ENCODE peak calls at places on chromosomes 1 and 21, in seven cellular contexts. W, B, O, Z, X, Q and Y are unnamed samples.

GRCh38 chr1:51439053-51439452 is 80.0 kb downstream of the EPS15 start:
- DNase-seq in B (no peak), W (no peak), X (no peak), Z (no peak), Q (no peak), O (no peak), Y (no peak)

GRCh38 chr1:201268604-201269151 is 14.6 kb upstream of the PKP1 start:
- DNase-seq in W (peak), B (peak), Z (peak), X (peak), Q (peak), O (peak), Y (peak)

GRCh38 chr1:202501281-202501680 is 152.8 kb downstream of the PPP1R12B start:
- DNase-seq in W (peak), B (no peak), X (no peak), Q (peak), O (no peak), Z (peak), Y (no peak)

GRCh38 chr1:31783846-31784245 is 19.7 kb upstream of the ADGRB2 start:
- DNase-seq in B (peak), Z (no peak), O (no peak), X (peak), W (no peak), Q (no peak), Y (no peak)

GRCh38 chr1:206006946-206007345 is 3.8 kb upstream of the RAB7B start:
- DNase-seq in Z (no peak), W (no peak), B (peak), Q (no peak), X (no peak), O (no peak), Y (no peak)

GRCh38 chr1:243818978-243819377 is 31.1 kb downstream of the AKT3 start:
- DNase-seq in Z (no peak), O (no peak), Q (no peak), B (no peak), W (no peak), X (peak), Y (no peak)

GRCh38 chr1:61444277-61444676 is 280.7 kb downstream of the TM2D1 start:
- DNase-seq in X (no peak), Q (no peak), O (no peak), B (no peak), W (no peak), Z (no peak), Y (no peak)

GRCh38 chr1:119779869-119780356 is 11.2 kb upstream of the HMGCS2 start:
- DNase-seq in B (no peak), X (no peak), O (no peak), Z (no peak), Q (peak), W (peak), Y (no peak)

GRCh38 chr1:235953801-235954200 is 87.1 kb upstream of the LYST start:
- DNase-seq in X (no peak), Q (no peak), B (no peak), O (peak), Z (peak), W (peak), Y (no peak)

GRCh38 chr21:33655591-33656221 is 13.4 kb downstream of the ITSN1 start:
- DNase-seq in Z (peak), Q (peak), X (no peak), B (no peak), W (peak), O (no peak), Y (no peak)

GRCh38 chr1:11062965-11063401 is 3.2 kb upstream of the SRM start:
- DNase-seq in B (peak), W (peak), X (peak), Q (no peak), O (peak), Z (peak), Y (no peak)

GRCh38 chr1:96364576-96364975 is 357.0 kb upstream of the PTBP2 start:
- DNase-seq in X (no peak), W (peak), O (no peak), Q (no peak), Z (peak), B (no peak), Y (no peak)

GRCh38 chr1:23217421-23218115 is at the start of gene HTR1D:
- DNase-seq in W (no peak), B (no peak), Q (peak), Z (no peak), O (no peak), X (peak), Y (no peak)

GRCh38 chr1:91776068-91776794 is 109.7 kb downstream of the TGFBR3 start:
- DNase-seq in X (no peak), B (no peak), W (no peak), O (no peak), Z (no peak), Q (no peak), Y (no peak)

GRCh38 chr1:10216148-10216749 is 5.9 kb downstream of the KIF1B start:
- DNase-seq in B (no peak), Z (no peak), O (no peak), X (no peak), W (no peak), Q (no peak), Y (no peak)

GRCh38 chr1:17649371-17650106 is 105.6 kb upstream of the ACTL8 start:
- DNase-seq in X (no peak), O (no peak), W (no peak), B (no peak), Z (no peak), Q (no peak), Y (no peak)

GRCh38 chr1:7207875-7208646 is 422.8 kb downstream of the CAMTA1 start:
- DNase-seq in Z (peak), Q (peak), O (peak), X (no peak), W (peak), B (peak), Y (no peak)

GRCh38 chr1:236806634-236807033 is 11.5 kb downstream of the MTR start:
- DNase-seq in W (no peak), Q (no peak), Z (no peak), X (no peak), O (no peak), B (no peak), Y (no peak)

GRCh38 chr1:36080236-36080635 is 3.7 kb upstream of the TEKT2 start:
- DNase-seq in O (no peak), X (no peak), B (no peak), Z (no peak), Q (no peak), W (no peak), Y (no peak)

GRCh38 chr1:15089244-15089992 is 64.1 kb upstream of the TMEM51 start:
- DNase-seq in O (no peak), Z (no peak), W (no peak), X (no peak), B (no peak), Q (peak), Y (no peak)

GRCh38 chr1:5660141-5660935 is 331.9 kb downstream of the NPHP4 start:
- DNase-seq in W (peak), B (peak), Z (no peak), O (no peak), Q (no peak), X (no peak), Y (peak)

GRCh38 chr1:119885903-119886783 is 10.2 kb downstream of the ADAM30 start:
- DNase-seq in W (peak), Q (peak), B (no peak), Z (peak), X (no peak), O (no peak), Y (no peak)

GRCh38 chr1:173865468-173866164 is 2.2 kb downstream of the GAS5 start:
- DNase-seq in X (no peak), Z (no peak), Q (no peak), B (no peak), O (no peak), W (no peak), Y (no peak)

GRCh38 chr1:223332997-223333396 is 31.0 kb downstream of the SUSD4 start:
- DNase-seq in Q (no peak), W (no peak), O (no peak), B (no peak), Z (no peak), X (no peak), Y (no peak)

GRCh38 chr1:61143821-61144220 is 61.5 kb downstream of the NFIA start:
- DNase-seq in Z (no peak), O (no peak), B (no peak), X (no peak), W (no peak), Q (no peak), Y (no peak)

GRCh38 chr1:182087951-182088350 is 26.4 kb upstream of the ZNF648 start:
- DNase-seq in X (no peak), W (peak), B (no peak), O (no peak), Q (no peak), Z (no peak), Y (no peak)

GRCh38 chr1:3907031-3907534 is 7.0 kb upstream of the C1orf174 start:
- DNase-seq in X (peak), B (no peak), Q (no peak), Z (no peak), O (no peak), W (peak), Y (no peak)

GRCh38 chr1:4066860-4067599 is 167.0 kb upstream of the C1orf174 start:
- DNase-seq in O (no peak), Z (no peak), W (no peak), X (no peak), B (no peak), Q (no peak), Y (no peak)

GRCh38 chr1:244322791-244323521 is 128.8 kb downstream of the ADSS2 start:
- DNase-seq in W (peak), Z (peak), O (peak), B (peak), X (no peak), Q (peak), Y (peak)

GRCh38 chr21:42614391-42614790 is 39.0 kb upstream of the PDE9A start:
- DNase-seq in Z (no peak), X (peak), W (no peak), O (no peak), Q (no peak), B (peak), Y (no peak)

GRCh38 chr1:247373721-247374141 is 42.1 kb upstream of the ZNF496 start:
- DNase-seq in X (no peak), B (peak), O (no peak), W (peak), Z (peak), Q (peak), Y (no peak)

GRCh38 chr1:150895618-150896017 is 8.7 kb downstream of the CTXND2 start:
- DNase-seq in B (no peak), W (peak), Q (no peak), X (no peak), Z (no peak), O (no peak), Y (no peak)

GRCh38 chr1:83692524-83693336 is 306.2 kb downstream of the TTLL7 start:
- DNase-seq in X (peak), Q (peak), O (no peak), Z (peak), W (peak), B (no peak), Y (no peak)

GRCh38 chr1:44676484-44677200 is 2.1 kb downstream of the ARMH1 start:
- DNase-seq in B (no peak), Q (no peak), W (peak), X (no peak), O (peak), Z (peak), Y (peak)

GRCh38 chr1:225921734-225922709 is 2.0 kb downstream of the PYCR2 start:
- DNase-seq in Z (no peak), B (peak), W (peak), Q (no peak), X (peak), O (no peak), Y (no peak)

GRCh38 chr1:36328713-36329112 is 5.3 kb upstream of the EVA1B start:
- DNase-seq in Z (no peak), B (no peak), Q (no peak), W (no peak), O (no peak), X (peak), Y (no peak)

GRCh38 chr1:154006136-154006535 is 15.6 kb downstream of the RPS27 start:
- DNase-seq in X (no peak), W (no peak), B (no peak), Z (peak), Q (no peak), O (no peak), Y (no peak)

GRCh38 chr21:36429672-36430546 is 44.7 kb downstream of the CHAF1B start:
- DNase-seq in Q (peak), W (peak), O (peak), Z (peak), X (peak), B (peak), Y (peak)

GRCh38 chr21:36431252-36431651 is 46.1 kb downstream of the CHAF1B start:
- DNase-seq in X (no peak), O (no peak), B (no peak), W (no peak), Z (no peak), Q (no peak), Y (no peak)

GRCh38 chr21:36430841-36431240 is 45.6 kb downstream of the CHAF1B start:
- DNase-seq in O (no peak), Q (no peak), X (no peak), W (peak), Z (peak), B (no peak), Y (no peak)

GRCh38 chr21:36427502-36427901 is 42.3 kb downstream of the CHAF1B start:
- DNase-seq in Z (no peak), X (no peak), O (no peak), W (no peak), Q (no peak), B (no peak), Y (no peak)

DNA sequence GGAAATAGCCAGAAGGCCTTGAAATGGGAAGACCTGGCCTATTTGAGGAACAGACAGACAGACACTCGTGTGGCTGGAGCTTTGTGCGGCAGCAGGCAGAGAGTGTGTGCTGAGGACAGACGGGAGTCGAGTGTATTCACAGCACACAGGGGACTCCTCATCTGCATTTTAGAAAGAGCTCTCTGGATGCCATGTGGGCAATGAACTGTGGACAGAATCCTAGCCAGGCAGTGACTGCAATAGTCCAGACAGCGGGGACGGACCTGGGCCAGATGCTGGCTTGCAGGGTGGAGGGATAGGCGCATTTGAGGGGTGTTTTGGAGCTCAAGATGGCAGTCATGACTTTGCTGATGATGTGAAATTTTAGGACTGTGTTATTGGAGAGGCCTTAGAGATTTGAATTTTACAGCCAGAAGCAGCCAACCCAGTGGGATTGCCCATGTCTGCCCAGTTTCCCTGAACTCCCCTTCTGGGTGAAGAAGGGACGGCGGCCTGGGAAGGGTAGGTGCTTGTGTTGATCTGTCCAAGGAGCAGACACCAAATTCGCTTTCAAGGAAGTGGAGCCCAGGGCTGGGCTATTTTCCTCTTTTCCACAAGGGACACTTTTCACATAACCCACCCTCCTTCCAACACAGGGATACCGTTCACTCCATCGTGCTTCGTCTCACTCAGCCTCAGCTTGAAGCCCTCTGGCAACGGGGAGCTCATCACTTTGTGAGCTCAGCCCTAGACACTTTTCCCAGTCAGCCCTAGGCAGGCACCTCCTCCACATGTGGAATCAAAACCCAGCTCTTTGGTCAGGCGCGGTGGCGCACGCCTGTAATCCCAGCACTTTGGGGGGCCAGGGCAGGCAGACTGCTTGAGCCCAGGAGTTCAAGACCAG is 43.8 kb downstream of the CHAF1B start:
- DNase-seq in O (no peak), W (no peak), X (no peak), Z (no peak), Q (no peak), B (no peak), Y (no peak)
- H3K4me3 ChIP-seq in O (no peak), W (no peak), X (no peak), Z (no peak), Q (no peak), B (no peak), Y (peak)

DNA sequence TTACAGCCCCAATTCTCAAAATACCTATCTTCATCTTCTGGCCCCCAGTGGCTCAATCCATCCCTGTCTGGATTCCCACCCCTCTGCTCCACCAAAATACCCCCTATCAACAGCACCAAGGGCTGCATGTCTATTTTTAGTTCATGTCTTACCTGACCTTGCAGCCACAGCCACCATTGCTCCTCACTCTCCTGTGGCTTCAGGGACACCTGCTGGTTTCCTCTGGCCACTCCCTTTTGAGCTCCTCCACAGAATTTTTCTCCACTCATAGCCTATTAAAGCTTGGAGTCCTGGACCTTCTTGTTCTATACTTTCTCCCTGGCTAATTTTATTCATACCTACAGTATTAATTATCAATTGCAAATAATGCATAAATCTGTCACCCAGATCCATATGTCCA is 125.3 kb upstream of the NGF start:
- DNase-seq in X (no peak), W (peak), Q (peak), O (no peak), B (peak), Z (no peak), Y (no peak)
- TF ChIP-seq CTCF in X (no peak), W (peak), Q (peak), O (peak), B (no peak), Z (peak), Y (no peak)

GRCh38 chr1:50208296-50208695 is 99.6 kb downstream of the ELAVL4 start:
- DNase-seq in B (no peak), O (no peak), Q (no peak), W (no peak), X (no peak), Z (no peak), Y (no peak)
- H3K4me3 ChIP-seq in B (no peak), O (no peak), Q (no peak), W (no peak), X (no peak), Z (no peak), Y (no peak)

DNA sequence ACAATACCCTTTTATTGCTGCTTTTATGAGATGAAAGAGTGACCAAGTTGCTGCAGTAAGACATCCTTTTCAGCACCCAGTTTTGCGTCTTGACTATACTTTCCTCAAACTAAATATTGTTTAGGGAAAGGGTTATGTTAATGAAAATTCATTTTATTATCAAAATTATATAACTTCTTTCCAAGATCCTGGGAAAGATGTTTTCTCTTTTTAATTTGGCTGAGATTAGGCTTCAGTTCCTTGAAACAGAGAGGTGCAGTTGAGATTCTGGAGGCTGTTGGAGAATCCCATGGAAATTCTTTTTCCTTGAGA is 91.6 kb upstream of the KCNA3 start:
- DNase-seq in X (no peak), Q (no peak), B (no peak), O (no peak), W (no peak), Z (no peak), Y (no peak)
- TF ChIP-seq CTCF in X (no peak), Q (no peak), B (no peak), O (no peak), W (no peak), Z (no peak), Y (no peak)

GRCh38 chr1:18743233-18743632 is 112.6 kb downstream of the PAX7 start:
- DNase-seq in B (no peak), Z (no peak), Q (no peak), W (no peak), O (no peak), X (no peak), Y (no peak)
- H3K4me3 ChIP-seq in B (no peak), Z (no peak), Q (no peak), W (no peak), O (no peak), X (no peak), Y (no peak)

GRCh38 chr21:15978158-15978805 is 248.5 kb downstream of the USP25 start:
- DNase-seq in Q (no peak), X (no peak), W (peak), O (peak), Z (peak), B (no peak), Y (no peak)

DNA sequence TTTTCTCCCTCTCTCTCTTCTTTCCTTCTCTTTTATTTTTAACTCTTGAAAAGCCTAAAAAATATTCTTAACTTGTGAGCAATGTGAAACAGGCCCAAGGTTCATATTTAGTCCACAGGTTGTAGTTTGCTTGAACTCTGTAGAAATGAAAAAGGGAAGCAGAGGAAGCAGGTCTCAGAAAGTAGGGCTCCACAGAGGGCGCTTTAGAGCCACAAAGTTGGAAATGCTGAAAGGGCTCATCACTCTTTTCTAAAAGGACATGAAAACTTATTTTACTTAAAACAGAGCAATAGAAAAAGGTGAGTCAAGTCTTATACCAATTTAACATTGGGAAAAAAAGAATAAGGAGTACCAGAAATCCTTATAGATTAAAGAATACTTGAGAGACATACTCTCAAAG is 247.0 kb downstream of the USP25 start:
- DNase-seq in O (no peak), Q (peak), Z (no peak), X (no peak), W (no peak), B (no peak), Y (no peak)
- TF ChIP-seq CTCF in O (peak), Q (peak), Z (peak), X (peak), W (peak), B (no peak), Y (no peak)

GRCh38 chr1:110151175-110151715 is 951 bp downstream of the SLC6A17 start:
- DNase-seq in B (no peak), Z (no peak), Q (no peak), X (no peak), O (no peak), W (peak), Y (no peak)

GRCh38 chr1:110150330-110151174 is at the start of gene SLC6A17:
- DNase-seq in Z (peak), W (peak), O (no peak), X (no peak), B (no peak), Q (peak), Y (no peak)

GRCh38 chr1:110155878-110156522 is 5.7 kb downstream of the SLC6A17 start:
- DNase-seq in B (no peak), O (no peak), Q (peak), W (peak), Z (peak), X (peak), Y (no peak)

GRCh38 chr1:110152133-110152785 is 2.0 kb downstream of the SLC6A17 start:
- DNase-seq in Z (no peak), W (peak), O (no peak), X (no peak), B (no peak), Q (no peak), Y (no peak)

GRCh38 chr1:110153407-110153950 is 3.2 kb downstream of the SLC6A17 start:
- DNase-seq in X (no peak), B (no peak), W (no peak), O (no peak), Z (no peak), Q (no peak), Y (no peak)
- H3K4me3 ChIP-seq in X (no peak), B (no peak), W (no peak), O (no peak), Z (no peak), Q (no peak), Y (no peak)